ENCODE peak calls at places on chromosomes 2 and 18, in seven cellular contexts. V is tibial nerve, Z is DND-41, C is WTC11, K is fibroblast of lung, G is dorsolateral prefrontal cortex, I is neural crest cell. M is an unnamed sample.

GRCh38 chr2:204795156-204795555 is 249.9 kb downstream of the PARD3B start:
- DNase-seq in C (no peak), V (no peak), I (no peak), G (no peak), Z (no peak), K (peak), M (no peak)

GRCh38 chr2:33130544-33130943 is 183.8 kb downstream of the LTBP1 start:
- DNase-seq in V (no peak), I (no peak), C (no peak), G (no peak), K (no peak), Z (no peak), M (no peak)

GRCh38 chr18:10432781-10433180 is 21.7 kb upstream of the APCDD1 start:
- DNase-seq in C (no peak), G (no peak), Z (no peak), I (no peak), K (no peak), V (no peak), M (no peak)

GRCh38 chr2:199085201-199085750 is 372.5 kb downstream of the SATB2 start:
- DNase-seq in K (peak), C (no peak), V (no peak), Z (no peak), G (no peak), I (no peak), M (no peak)

GRCh38 chr2:187404431-187405110 is 43.5 kb downstream of the CALCRL start:
- DNase-seq in V (no peak), Z (no peak), G (no peak), K (no peak), C (no peak), I (no peak), M (no peak)

GRCh38 chr2:197191948-197192338 is 118.6 kb downstream of the ANKRD44 start:
- DNase-seq in I (no peak), Z (no peak), K (no peak), G (no peak), C (no peak), V (no peak), M (no peak)

GRCh38 chr18:57794951-57795728 is 8.0 kb downstream of the ATP8B1 start:
- DNase-seq in K (no peak), V (no peak), I (no peak), C (no peak), G (no peak), Z (no peak), M (no peak)

GRCh38 chr18:73168171-73168570 is 300.4 kb upstream of the NETO1 start:
- DNase-seq in V (no peak), I (no peak), C (no peak), G (no peak), K (no peak), Z (no peak), M (no peak)

GRCh38 chr18:21896732-21897336 is 156.2 kb downstream of the MIB1 start:
- DNase-seq in K (no peak), Z (no peak), I (no peak), V (no peak), C (peak), G (no peak), M (no peak)

GRCh38 chr2:105470979-105471378 is 72.1 kb upstream of the FHL2 start:
- DNase-seq in C (no peak), I (no peak), K (no peak), V (no peak), G (no peak), Z (no peak), M (no peak)

DNA sequence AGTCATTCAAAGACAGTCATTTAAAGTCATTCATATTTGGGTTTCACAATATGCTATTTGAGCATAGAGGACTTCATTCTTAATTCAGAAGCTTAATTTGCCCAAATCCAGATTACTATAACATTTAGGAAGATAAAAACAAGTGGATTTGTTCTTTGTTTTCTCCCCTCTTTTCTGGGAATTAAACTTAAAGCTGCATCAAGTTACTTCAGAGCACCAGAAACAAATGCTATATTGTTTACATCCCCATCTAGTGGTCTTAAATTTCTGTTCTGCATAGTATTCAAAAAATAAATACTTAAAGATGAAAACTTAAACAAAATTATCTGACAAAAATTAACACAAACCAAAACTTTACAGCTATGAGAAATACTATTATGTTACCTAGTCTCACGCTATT is 34.7 kb upstream of the MARCHF7 start:
- DNase-seq in I (no peak), Z (no peak), K (peak), V (no peak), G (no peak), C (no peak), M (no peak)
- TF ChIP-seq CTCF in I (no peak), Z (peak), K (peak), V (no peak), G (peak), C (no peak), M (no peak)

GRCh38 chr2:184646177-184646576 is 47.8 kb downstream of the ZNF804A start:
- DNase-seq in V (no peak), Z (no peak), I (no peak), K (peak), G (no peak), C (no peak), M (no peak)

GRCh38 chr2:184646593-184646992 is 48.3 kb downstream of the ZNF804A start:
- DNase-seq in Z (no peak), V (no peak), G (no peak), K (no peak), I (no peak), C (no peak), M (no peak)

DNA sequence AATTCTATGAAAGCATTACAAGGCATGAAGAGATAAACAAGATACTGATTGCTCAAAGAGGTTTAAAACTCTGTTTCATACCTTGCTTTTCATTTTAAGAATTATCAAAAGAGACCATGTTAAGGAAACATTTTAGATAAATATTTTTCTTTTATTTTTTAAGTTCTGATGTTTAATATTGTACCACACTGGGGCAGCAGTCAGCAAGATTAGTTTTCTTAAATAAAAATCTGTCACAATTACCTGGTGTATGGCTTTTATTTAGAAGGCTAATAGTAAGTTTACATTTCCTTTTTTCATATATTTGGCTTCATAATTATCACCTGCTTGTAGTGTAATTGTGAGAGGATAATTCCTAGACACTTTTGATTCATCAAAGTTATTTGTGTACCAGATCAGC is 46.4 kb downstream of the ZNF804A start:
- DNase-seq in C (no peak), I (no peak), K (peak), Z (no peak), G (no peak), V (no peak), M (no peak)
- TF ChIP-seq CTCF in C (no peak), I (no peak), K (peak), Z (no peak), G (no peak), V (no peak), M (no peak)

GRCh38 chr2:135167273-135167672 is 115.2 kb downstream of the RAB3GAP1 start:
- DNase-seq in G (no peak), Z (no peak), I (no peak), C (no peak), K (no peak), V (no peak), M (no peak)

GRCh38 chr2:135169900-135170753 is 118.0 kb downstream of the RAB3GAP1 start:
- DNase-seq in Z (no peak), V (no peak), K (no peak), G (no peak), I (no peak), C (no peak), M (no peak)

GRCh38 chr2:135164431-135164830 is 112.3 kb downstream of the RAB3GAP1 start:
- DNase-seq in K (no peak), G (no peak), C (no peak), V (no peak), Z (no peak), I (no peak), M (no peak)

GRCh38 chr2:135163306-135163705 is 111.2 kb downstream of the RAB3GAP1 start:
- DNase-seq in V (no peak), C (no peak), Z (no peak), G (no peak), K (no peak), I (no peak), M (no peak)

GRCh38 chr2:135168119-135168872 is 116.2 kb downstream of the RAB3GAP1 start:
- DNase-seq in V (no peak), I (no peak), Z (no peak), K (no peak), G (no peak), C (no peak), M (no peak)
- TF ChIP-seq CTCF in V (no peak), I (no peak), Z (no peak), K (no peak), G (no peak), C (no peak), M (no peak)

DNA sequence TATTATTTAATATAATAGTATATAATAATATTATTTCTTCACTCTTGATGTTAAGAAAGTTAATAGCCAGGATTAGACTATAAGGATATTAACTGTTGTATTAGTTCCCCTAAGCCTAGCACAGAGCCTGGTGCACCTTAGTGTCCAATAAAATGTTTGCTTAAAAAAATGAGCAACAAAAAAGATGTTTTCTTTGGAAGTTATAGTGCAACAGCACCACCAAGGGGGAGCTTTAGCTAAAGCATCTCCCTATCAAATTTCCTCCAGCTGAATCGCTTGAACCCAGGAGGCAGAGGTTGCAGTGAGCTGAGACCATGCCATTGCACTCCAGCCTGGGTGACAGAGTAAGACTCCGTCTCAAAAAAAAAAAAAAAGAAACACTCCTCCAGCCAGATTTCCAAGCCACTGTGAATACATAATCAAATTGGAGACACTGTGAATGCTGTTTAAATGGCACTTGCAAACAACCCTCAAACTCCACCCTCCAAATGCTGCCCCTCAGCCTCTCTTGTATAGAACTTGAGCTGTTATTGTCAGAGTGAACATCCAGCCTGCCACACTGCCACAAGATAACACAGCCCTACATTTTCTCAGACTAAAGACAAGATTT is 221.9 kb downstream of the DYM start:
- DNase-seq in I (peak), C (no peak), Z (peak), G (no peak), K (peak), V (no peak), M (no peak)
- TF ChIP-seq CTCF in I (peak), C (peak), Z (peak), G (peak), K (peak), V (peak), M (peak)

GRCh38 chr2:232488097-232488711 is 570 bp upstream of the ECEL1 start:
- DNase-seq in V (no peak), K (no peak), C (peak), G (no peak), I (no peak), Z (no peak), M (no peak)
- TF ChIP-seq CTCF in V (no peak), K (no peak), C (no peak), G (no peak), I (no peak), Z (no peak), M (no peak)

DNA sequence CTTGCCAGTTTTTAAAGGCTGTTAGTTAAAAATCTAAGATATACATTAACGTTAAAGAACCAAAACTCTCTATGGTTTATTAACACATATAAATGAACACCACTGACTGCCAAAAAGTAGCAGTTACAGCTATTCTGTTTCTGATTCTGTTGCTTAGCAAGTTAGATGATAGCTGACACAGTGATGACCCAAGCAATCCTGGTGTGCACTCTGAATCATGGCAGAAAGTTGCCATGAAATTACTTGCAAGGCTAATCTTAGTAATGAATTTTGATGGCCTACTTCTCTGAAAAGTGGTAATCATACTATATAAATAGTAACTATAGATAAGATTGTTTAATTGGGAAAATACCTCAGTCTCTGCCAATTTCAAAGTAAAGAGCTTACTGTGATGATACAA is 57.7 kb downstream of the ROCK2 start:
- DNase-seq in I (no peak), G (no peak), C (no peak), K (peak), Z (no peak), V (no peak), M (no peak)
- TF ChIP-seq CTCF in I (no peak), G (no peak), C (no peak), K (no peak), Z (no peak), V (no peak), M (no peak)

GRCh38 chr2:161063946-161064306 is 96.3 kb upstream of the TANK start:
- DNase-seq in V (no peak), Z (no peak), K (no peak), I (no peak), C (no peak), G (no peak), M (no peak)
- TF ChIP-seq CTCF in V (no peak), Z (no peak), K (no peak), I (peak), C (no peak), G (no peak), M (no peak)

GRCh38 chr18:12630136-12630535 is 27.8 kb downstream of the SPIRE1 start:
- DNase-seq in V (no peak), C (no peak), K (peak), I (no peak), Z (no peak), G (no peak), M (no peak)
- TF ChIP-seq CTCF in V (no peak), C (no peak), K (no peak), I (no peak), Z (no peak), G (no peak), M (no peak)

GRCh38 chr2:159185401-159186130 is 100.9 kb downstream of the WDSUB1 start:
- DNase-seq in C (no peak), G (no peak), I (no peak), K (peak), V (no peak), Z (peak), M (peak)
- TF ChIP-seq CTCF in C (no peak), G (peak), I (peak), K (peak), V (no peak), Z (peak), M (peak)